ENCODE peak calls at places on chromosomes 1 and 21, in nine cellular contexts. W, M, K, U, Z, I, B, H and F are unnamed samples.

GRCh38 chr21:44418108-44418875 is 37.0 kb upstream of the LRRC3 start:
- DNase-seq in M (no peak), Z (no peak), K (no peak), I (no peak), H (no peak), W (no peak), B (no peak), U (no peak), F (peak; percentile 77)

GRCh38 chr1:64111787-64112186 is 91.6 kb upstream of the UBE2U start:
- DNase-seq in I (no peak), Z (no peak), U (no peak), K (no peak), W (no peak), H (no peak), M (no peak), B (no peak), F (no peak)

GRCh38 chr1:63874278-63874880 is 100.6 kb downstream of the ROR1 start:
- DNase-seq in H (no peak), W (no peak), K (no peak), U (no peak), Z (no peak), I (no peak), B (no peak), M (no peak), F (no peak)

GRCh38 chr1:89637496-89637895 is 4.6 kb downstream of the LRRC8C start:
- DNase-seq in K (no peak), M (peak; percentile 74), Z (no peak), W (no peak), B (no peak), H (no peak), U (no peak), I (no peak), F (no peak)

GRCh38 chr1:30758785-30759380 is 1.3 kb upstream of the LAPTM5 start:
- DNase-seq in Z (no peak), W (no peak), K (no peak), B (peak; percentile 26), H (peak; percentile 78), U (peak; percentile 94), I (no peak), M (peak; percentile 33), F (no peak)

GRCh38 chr1:117832453-117832852 is 97.0 kb downstream of the GDAP2 start:
- DNase-seq in I (no peak), Z (no peak), U (no peak), B (no peak), K (no peak), M (no peak), H (no peak), W (no peak), F (no peak)

GRCh38 chr21:29650561-29651022 is 289.2 kb downstream of the GRIK1 start:
- DNase-seq in M (no peak), K (no peak), H (no peak), Z (no peak), U (no peak), I (no peak), B (no peak), W (no peak), F (no peak)

GRCh38 chr21:45511007-45511406 is 31.2 kb downstream of the SLC19A1 start:
- DNase-seq in H (no peak), Z (no peak), K (no peak), W (no peak), B (no peak), M (no peak), U (no peak), I (no peak), F (peak; percentile 74)

GRCh38 chr21:17513214-17514123 is 626 bp downstream of the CXADR start:
- DNase-seq in Z (peak; percentile 32), M (peak; percentile 29), W (peak; percentile 44), I (no peak), U (peak; percentile 4), B (no peak), K (no peak), H (no peak), F (no peak)

GRCh38 chr1:167602840-167603239 is 27.2 kb upstream of the RCSD1 start:
- DNase-seq in M (no peak), H (no peak), B (no peak), K (no peak), W (no peak), Z (no peak), I (peak; percentile 36), U (no peak), F (no peak)

GRCh38 chr1:157286646-157287420 is 148.6 kb upstream of the ETV3 start:
- DNase-seq in W (no peak), K (no peak), I (no peak), H (no peak), Z (no peak), U (no peak), M (no peak), B (no peak), F (no peak)

GRCh38 chr1:109312978-109313775 is 6.4 kb upstream of the MYBPHL start:
- DNase-seq in H (no peak), U (no peak), W (no peak), I (no peak), B (no peak), M (peak; percentile 78), Z (no peak), K (no peak), F (no peak)

GRCh38 chr21:36096398-36097290 is 26.8 kb downstream of the CBR1 start:
- DNase-seq in W (no peak), U (no peak), B (no peak), Z (no peak), H (no peak), I (no peak), K (peak; percentile 59), M (no peak), F (no peak)

GRCh38 chr21:16579538-16579937 is 849.8 kb downstream of the USP25 start:
- DNase-seq in I (no peak), K (no peak), M (peak; percentile 95), H (no peak), Z (no peak), B (peak; percentile 46), U (no peak), W (no peak), F (no peak)

DNA sequence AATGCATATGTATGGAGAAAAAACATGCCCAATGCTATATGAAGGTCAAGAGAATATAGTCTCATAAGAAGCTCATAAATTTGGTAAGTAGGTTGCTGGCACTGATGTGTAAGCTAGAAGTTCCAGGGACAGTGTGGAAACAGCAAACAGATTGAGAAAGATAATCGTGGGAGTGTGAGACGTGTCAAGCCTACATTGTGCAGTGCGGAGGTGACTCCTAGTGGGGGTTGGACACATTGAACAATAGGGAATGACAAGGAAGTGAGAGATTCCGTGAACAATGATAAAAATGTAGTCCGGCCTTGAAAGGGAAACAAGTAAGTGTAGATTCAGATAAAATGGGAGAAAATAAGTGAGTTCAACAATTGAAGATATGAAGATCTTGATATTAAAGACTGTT is 788.4 kb upstream of the PRMT6 start:
- DNase-seq in M (no peak), B (no peak), H (no peak), K (no peak), I (no peak), Z (no peak), U (no peak), W (no peak), F (no peak)
- TF ChIP-seq CTCF in M (no peak), B (no peak), H (no peak), K (peak; percentile 10), I (no peak), Z (no peak), U (no peak), W (no peak), F (peak; percentile 32)

GRCh38 chr1:32937061-32937460 is 27.5 kb downstream of the RNF19B start:
- DNase-seq in K (no peak), Z (no peak), I (no peak), M (no peak), U (no peak), B (no peak), H (no peak), W (no peak), F (no peak)

GRCh38 chr1:32939655-32940371 is 24.8 kb downstream of the RNF19B start:
- DNase-seq in U (no peak), B (no peak), W (peak; percentile 54), I (no peak), K (no peak), H (no peak), Z (peak; percentile 11), M (peak; percentile 92), F (no peak)

GRCh38 chr1:32928285-32928684 is 27.1 kb upstream of the TMEM54 start:
- DNase-seq in H (no peak), B (no peak), U (no peak), M (no peak), Z (no peak), K (no peak), W (no peak), I (no peak), F (no peak)

GRCh38 chr1:32931760-32932159 is 30.6 kb upstream of the TMEM54 start:
- DNase-seq in I (no peak), U (no peak), Z (no peak), M (no peak), H (no peak), K (no peak), W (no peak), B (no peak), F (no peak)

DNA sequence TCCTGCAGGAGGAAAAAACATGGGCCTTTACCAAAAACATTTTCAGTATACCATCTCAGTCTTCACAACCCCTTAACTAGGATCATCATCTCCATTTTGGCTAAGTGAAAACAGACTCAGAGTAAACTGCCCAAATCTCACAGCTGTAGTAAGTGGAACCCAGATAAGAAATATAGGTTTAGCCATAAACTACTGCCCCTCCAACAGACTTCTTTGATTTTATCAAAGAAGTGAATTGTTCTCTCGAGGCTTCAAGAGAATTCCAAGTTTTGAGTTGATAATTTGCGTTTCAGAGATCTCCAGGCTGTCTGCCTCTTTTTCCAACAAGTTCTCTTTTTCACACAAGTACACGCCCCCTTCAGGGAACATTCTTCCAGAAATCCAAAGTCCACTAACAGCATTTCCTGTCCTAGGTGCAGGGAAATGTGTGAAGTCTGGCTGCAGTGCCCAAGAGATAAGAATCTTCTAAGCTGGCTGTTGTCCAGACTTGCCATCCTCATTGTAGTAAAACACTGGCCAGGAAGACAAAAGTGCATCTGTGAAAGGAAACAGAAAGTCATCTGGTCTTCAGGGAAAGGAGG is 30.8 kb downstream of the RNF19B start:
- DNase-seq in I (no peak), U (no peak), M (peak; percentile 18), Z (peak; percentile 43), H (no peak), W (peak; percentile 77), K (no peak), B (no peak), F (no peak)
- TF ChIP-seq CTCF in I (no peak), U (no peak), M (no peak), Z (no peak), H (no peak), W (no peak), K (no peak), B (no peak), F (peak; percentile 60)

DNA sequence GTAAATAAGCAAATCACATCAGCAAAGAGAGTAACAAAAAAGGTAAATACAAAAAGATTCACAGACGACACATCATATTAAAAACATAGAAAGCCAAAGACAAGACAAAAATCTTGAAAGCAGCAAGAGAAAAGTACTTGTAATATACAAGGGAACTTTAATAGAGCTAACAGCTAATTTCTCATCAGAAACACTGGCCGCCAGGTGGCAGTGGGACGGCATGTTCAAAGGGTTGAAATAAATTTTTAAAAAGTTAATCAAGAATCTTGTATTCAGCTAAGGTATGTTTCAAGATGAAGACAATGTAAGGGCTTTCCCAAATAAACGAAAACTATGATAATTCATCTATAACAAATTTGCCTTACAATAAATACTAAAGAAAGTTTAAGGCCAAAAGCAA is 358.1 kb downstream of the LRRIQ3 start:
- DNase-seq in I (no peak), H (no peak), U (peak; percentile 44), B (no peak), K (no peak), M (no peak), W (no peak), Z (peak; percentile 62), F (no peak)
- TF ChIP-seq CTCF in I (peak; percentile 16), H (peak; percentile 32), U (peak; percentile 35), B (peak; percentile 27), K (peak; percentile 56), M (no peak), W (no peak), Z (peak; percentile 60), F (peak; percentile 71)

GRCh38 chr1:110749960-110750359 is 75.2 kb upstream of the KCNA3 start:
- DNase-seq in U (no peak), M (no peak), W (no peak), H (no peak), Z (no peak), B (no peak), I (no peak), K (no peak), F (no peak)
- TF ChIP-seq CTCF in U (no peak), M (no peak), W (no peak), H (no peak), Z (no peak), B (no peak), I (no peak), K (no peak), F (no peak)